ENCODE peak calls at places on chromosomes 2 and 18, in four cellular contexts. P is neuronal stem cell, V is mesenchymal stem cell, S is H1. F is an unnamed sample.

GRCh38 chr2:204825054-204825453 is 279.8 kb downstream of the PARD3B start:
- DNase-seq in P (no peak), V (peak), S (no peak), F (no peak)

GRCh38 chr2:109432421-109432820 is 181.3 kb downstream of the SEPTIN10 start:
- DNase-seq in P (no peak), V (no peak), S (no peak), F (no peak)

GRCh38 chr2:181106789-181107418 is 126.5 kb downstream of the UBE2E3 start:
- DNase-seq in P (no peak), V (peak), S (no peak), F (no peak)

GRCh38 chr2:58032016-58032750 is 14.4 kb upstream of the VRK2 start:
- DNase-seq in P (no peak), V (peak), S (no peak), F (no peak)

GRCh38 chr18:21820035-21820810 is 79.6 kb downstream of the MIB1 start:
- DNase-seq in P (no peak), V (peak), S (no peak), F (no peak)

GRCh38 chr2:105760639-105761337 is 16.1 kb downstream of the NCK2 start:
- DNase-seq in P (no peak), V (no peak), S (no peak), F (no peak)

GRCh38 chr2:101752708-101753107 is 55.2 kb downstream of the MAP4K4 start:
- DNase-seq in P (no peak), V (no peak), S (no peak), F (no peak)

GRCh38 chr2:144509001-144509545 is 10.8 kb downstream of the ZEB2 start:
- DNase-seq in P (no peak), V (no peak), S (no peak), F (no peak)

GRCh38 chr2:205743137-205743536 is 60.8 kb downstream of the NRP2 start:
- DNase-seq in P (no peak), V (no peak), S (no peak), F (no peak)

GRCh38 chr18:78957140-78957539 is 22.5 kb upstream of the SALL3 start:
- DNase-seq in P (no peak), V (no peak), S (no peak), F (no peak)

GRCh38 chr2:213764849-213765248 is 480.6 kb downstream of the SPAG16 start:
- DNase-seq in P (no peak), V (no peak), S (no peak), F (no peak)

DNA sequence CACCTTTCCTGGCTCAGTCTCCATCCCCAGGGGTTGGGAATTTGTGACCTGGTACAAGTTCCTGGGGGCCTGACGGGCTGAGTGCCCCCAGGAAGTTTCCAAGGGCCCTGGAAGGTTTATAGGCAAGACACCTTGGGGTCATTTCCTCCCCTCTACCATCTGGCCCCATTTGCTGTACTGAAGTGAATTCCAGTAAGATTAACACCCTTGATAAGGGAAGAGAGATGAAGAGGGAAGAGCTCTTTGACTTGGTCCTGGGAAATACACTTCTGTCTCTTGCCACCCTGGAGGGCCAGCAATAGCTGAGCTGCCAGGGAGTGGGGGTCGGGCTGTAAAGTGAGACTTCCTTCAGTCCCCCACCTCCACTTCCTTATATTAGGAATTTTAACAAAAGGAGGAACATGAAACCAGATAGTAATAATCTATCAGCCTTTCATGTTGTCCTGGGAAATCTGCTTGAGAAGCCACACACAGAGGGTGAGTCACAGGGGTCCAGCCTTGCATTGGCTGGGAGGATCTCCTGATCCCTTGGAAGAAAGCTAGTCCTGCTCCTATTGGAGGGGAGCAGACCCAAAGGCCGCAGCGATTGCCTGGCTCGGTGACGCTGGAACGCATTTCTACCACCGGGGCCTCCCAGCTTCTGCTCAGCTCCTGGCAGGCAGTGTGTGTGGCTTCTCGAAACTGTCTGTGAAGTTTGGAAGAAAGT is 87.4 kb downstream of the ACAA2 start:
- DNase-seq in P (peak), V (peak), S (peak), F (peak)
- H2BK12ac ChIP-seq in P (no peak), V (peak), S (peak), F (no peak)

DNA sequence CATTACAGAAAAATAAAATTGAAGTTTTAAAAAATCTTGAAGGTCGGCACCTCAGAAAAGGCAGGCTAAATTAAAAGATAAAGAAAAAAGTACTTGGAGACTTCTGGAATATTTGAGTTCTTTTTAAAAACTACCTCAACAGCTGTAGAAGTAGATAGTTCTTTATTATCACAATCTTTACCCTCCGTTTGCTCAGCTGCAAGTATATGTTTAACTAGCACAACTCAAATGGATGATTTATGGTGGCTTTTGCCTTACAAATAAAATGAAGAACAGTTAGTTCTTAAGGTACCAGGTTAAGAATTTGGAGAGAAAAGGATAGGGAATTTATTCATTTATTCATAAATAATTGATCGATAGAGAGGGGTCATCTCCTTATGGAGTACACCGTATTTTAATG is 237.6 kb upstream of the FOSL2 start:
- DNase-seq in P (no peak), V (no peak), S (no peak), F (no peak)
- H3K4me2 ChIP-seq in P (no peak), V (no peak), S (no peak), F (no peak)

GRCh38 chr2:48247171-48247570 is 282.8 kb upstream of the STON1 start:
- DNase-seq in P (no peak), V (no peak), S (no peak), F (no peak)

GRCh38 chr2:48249093-48249492 is 280.9 kb upstream of the STON1 start:
- DNase-seq in P (no peak), V (peak), S (no peak), F (no peak)

GRCh38 chr2:48250474-48250844 is 279.5 kb upstream of the STON1 start:
- DNase-seq in P (no peak), V (no peak), S (no peak), F (no peak)

GRCh38 chr2:48249631-48250473 is 280.1 kb upstream of the STON1 start:
- DNase-seq in P (no peak), V (peak), S (no peak), F (no peak)

GRCh38 chr2:48248251-48248933 is 281.6 kb upstream of the STON1 start:
- DNase-seq in P (no peak), V (peak), S (peak), F (peak)
- H2BK12ac ChIP-seq in P (no peak), V (no peak), S (no peak), F (no peak)

GRCh38 chr2:146989726-146990125 is 855.1 kb upstream of the ACVR2A start:
- DNase-seq in P (no peak), V (peak), S (no peak), F (no peak)
- H3K4me2 ChIP-seq in P (no peak), V (no peak), S (no peak), F (no peak)

DNA sequence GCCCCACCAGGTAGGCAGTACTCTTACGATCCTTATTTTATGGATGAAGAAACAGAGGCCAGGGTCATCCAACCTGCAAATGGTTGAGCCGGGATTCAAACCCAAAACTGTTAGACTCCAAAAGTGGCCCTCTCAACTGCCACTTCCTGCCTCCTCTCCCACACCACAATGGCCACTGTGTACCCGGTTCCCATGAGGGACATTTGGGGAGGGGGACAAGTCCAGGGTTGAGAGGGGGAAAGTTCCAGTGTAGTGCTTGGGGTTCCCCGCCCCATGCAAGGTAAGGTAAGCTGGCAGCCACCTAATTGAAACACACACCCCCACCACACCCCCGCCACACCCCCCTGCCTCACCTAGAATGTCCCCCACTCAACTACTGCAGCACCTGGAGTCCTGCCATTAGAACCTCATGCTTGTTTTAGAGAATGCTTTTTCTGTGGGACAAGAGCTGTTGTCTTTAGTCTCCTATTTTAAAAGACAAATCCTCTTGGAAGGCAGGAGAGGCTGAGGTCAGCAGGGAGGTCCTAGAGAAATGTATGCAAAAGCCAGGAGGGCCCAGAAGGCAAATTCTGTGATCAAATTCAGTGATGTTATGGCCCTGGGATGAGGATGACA is 145.2 kb downstream of the ZFP36L2 start:
- DNase-seq in P (no peak), V (no peak), S (no peak), F (no peak)
- H2BK12ac ChIP-seq in P (peak), V (peak), S (no peak), F (no peak)

GRCh38 chr2:49129034-49129433 is 25.3 kb downstream of the FSHR start:
- DNase-seq in P (no peak), V (no peak), S (no peak), F (no peak)
- H3K4me2 ChIP-seq in P (no peak), V (no peak), S (no peak), F (no peak)

DNA sequence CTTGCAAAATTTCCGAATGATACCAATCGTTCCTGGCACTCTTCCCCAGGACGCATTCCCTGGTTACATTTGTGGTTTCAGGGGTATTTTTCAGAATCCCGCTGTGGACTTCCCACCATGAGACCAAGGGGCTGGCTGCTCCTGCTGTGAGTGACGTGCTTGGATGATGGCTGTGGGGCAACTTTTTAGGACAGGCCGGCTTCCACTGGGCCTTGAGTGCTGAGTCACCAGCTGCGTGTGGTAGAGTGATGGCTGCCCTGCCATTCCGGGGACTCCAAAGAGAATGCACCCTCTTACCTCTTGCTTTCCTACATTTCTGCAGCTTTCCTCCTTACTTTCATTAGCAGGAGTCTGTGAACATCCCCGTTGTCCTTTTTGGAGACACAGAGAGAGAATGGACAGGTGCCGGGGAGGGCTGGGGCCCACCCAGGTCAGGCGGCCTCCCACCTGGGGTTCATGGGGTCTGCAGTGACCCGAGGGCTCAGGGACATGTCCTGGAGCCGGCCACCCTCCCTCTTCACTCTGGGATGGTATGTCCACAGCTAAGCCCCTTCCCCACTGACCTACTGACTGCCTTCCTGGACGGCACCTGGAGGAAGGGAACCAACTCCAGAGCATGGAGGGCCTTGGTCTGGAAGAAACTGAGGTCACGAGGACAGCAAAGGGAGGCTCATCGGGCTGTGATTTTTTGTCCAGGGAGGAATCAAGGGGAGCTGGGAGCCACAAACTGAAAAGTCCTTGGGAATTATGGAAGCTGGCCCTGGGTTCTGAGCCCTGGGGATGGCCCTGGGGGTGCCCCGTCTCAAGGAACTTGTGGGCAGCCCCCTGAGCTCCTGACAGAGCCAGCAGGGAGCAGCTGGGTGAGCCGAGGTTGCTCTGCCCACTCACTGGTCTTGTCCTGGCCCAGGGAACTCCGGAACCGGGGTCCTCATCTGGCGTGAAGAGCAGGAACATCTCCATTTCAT is 61.0 kb upstream of the HDAC4 start:
- DNase-seq in P (no peak), V (no peak), S (no peak), F (peak)
- H2BK12ac ChIP-seq in P (no peak), V (no peak), S (no peak), F (no peak)

GRCh38 chr18:42298744-42299685 is 344.0 kb downstream of the PIK3C3 start:
- DNase-seq in P (peak), V (peak), S (peak), F (peak)
- H3K4me2 ChIP-seq in P (no peak), V (no peak), S (no peak), F (no peak)